ENCODE peak calls at places on chromosomes 3 and 15, in six cellular contexts. T is activated effector memory CD4-positive, alpha-beta T cell treated with Interleukin-2 at 50 U/mL for 16 hours; U is WTC11; W is posterior vena cava; N is IMR-90; L is SHP77. V is an unnamed sample.

GRCh38 chr3:98596902-98597500 is 3.6 kb upstream of the CPOX start:
- DNase-seq in U (no peak), T (no peak), W (no peak), L (peak), N (peak), V (peak)

GRCh38 chr3:32106929-32107362 is 526 bp downstream of the GPD1L start:
- DNase-seq in N (no peak), T (no peak), W (no peak), U (peak), L (peak), V (peak)

GRCh38 chr3:190424478-190425439 is 24.9 kb downstream of the TMEM207 start:
- DNase-seq in U (peak), T (no peak), L (peak), N (peak), W (no peak), V (peak)

GRCh38 chr15:95263751-95264150 is 1032.4 kb downstream of the MCTP2 start:
- DNase-seq in T (no peak), W (no peak), U (no peak), L (no peak), N (no peak), V (no peak)

GRCh38 chr3:107959767-107960166 is 131.1 kb downstream of the CD47 start:
- DNase-seq in L (no peak), N (peak), W (no peak), T (no peak), U (no peak), V (no peak)

GRCh38 chr3:146065573-146066006 is 95.4 kb downstream of the PLOD2 start:
- DNase-seq in T (no peak), L (peak), N (peak), U (no peak), W (no peak), V (peak)

GRCh38 chr3:106401666-106402319 is 533.0 kb upstream of the CBLB start:
- DNase-seq in W (no peak), T (no peak), L (no peak), N (peak), U (no peak), V (peak)

GRCh38 chr3:117887896-117888295 is 1146.8 kb downstream of the IGSF11 start:
- DNase-seq in W (no peak), T (no peak), N (peak), L (no peak), U (no peak), V (no peak)

GRCh38 chr3:127006781-127007436 is 24.0 kb downstream of the PLXNA1 start:
- DNase-seq in N (no peak), L (no peak), U (no peak), T (no peak), W (no peak), V (peak)

GRCh38 chr3:195558602-195559001 is 15.5 kb upstream of the PPP1R2 start:
- DNase-seq in U (no peak), L (peak), W (no peak), T (no peak), N (peak), V (peak)